ENCODE peak calls at places on chromosomes 6 and 20, in six cellular contexts. One of them, this sample, is unnamed.

GRCh38 chr6:108368431-108369030 is 73.7 kb downstream of the AFG1L start:
- DNase-seq in HCEC 1CT: no peak
- DNase-seq in GF-D8: no peak
- DNase-seq in AG08396: no peak
- DNase-seq in H54: no peak
- DNase-seq in T-helper 1 cell: no peak
- DNase-seq in this sample: no peak

GRCh38 chr20:45347936-45348809 is at the start of gene SDC4:
- DNase-seq in HCEC 1CT: peak
- DNase-seq in AG08396: peak
- DNase-seq in T-helper 1 cell: peak
- DNase-seq in GF-D8: no peak
- DNase-seq in H54: peak
- DNase-seq in this sample: peak

GRCh38 chr20:1702288-1702687 is 44.7 kb upstream of the SIRPG start:
- DNase-seq in GF-D8: peak
- DNase-seq in T-helper 1 cell: no peak
- DNase-seq in H54: no peak
- DNase-seq in AG08396: no peak
- DNase-seq in HCEC 1CT: no peak
- DNase-seq in this sample: peak

GRCh38 chr6:12010635-12011275 is 1.4 kb upstream of the HIVEP1 start:
- DNase-seq in HCEC 1CT: peak
- DNase-seq in H54: no peak
- DNase-seq in GF-D8: peak
- DNase-seq in AG08396: no peak
- DNase-seq in T-helper 1 cell: no peak
- DNase-seq in this sample: no peak

GRCh38 chr6:44004625-44005506 is 122.4 kb downstream of the MRPL14 start:
- DNase-seq in T-helper 1 cell: no peak
- DNase-seq in HCEC 1CT: peak
- DNase-seq in GF-D8: no peak
- DNase-seq in H54: peak
- DNase-seq in AG08396: peak
- DNase-seq in this sample: no peak

GRCh38 chr6:82878812-82879211 is 186.8 kb downstream of the UBE3D start:
- DNase-seq in HCEC 1CT: no peak
- DNase-seq in GF-D8: no peak
- DNase-seq in H54: no peak
- DNase-seq in AG08396: no peak
- DNase-seq in T-helper 1 cell: no peak
- DNase-seq in this sample: peak

GRCh38 chr6:37827603-37828265 is 8.2 kb downstream of the ZFAND3 start:
- DNase-seq in AG08396: no peak
- DNase-seq in GF-D8: no peak
- DNase-seq in HCEC 1CT: no peak
- DNase-seq in H54: no peak
- DNase-seq in T-helper 1 cell: no peak
- DNase-seq in this sample: no peak

GRCh38 chr20:62666736-62667529 is 24.6 kb downstream of the SLCO4A1 start:
- DNase-seq in GF-D8: no peak
- DNase-seq in AG08396: no peak
- DNase-seq in H54: no peak
- DNase-seq in T-helper 1 cell: no peak
- DNase-seq in HCEC 1CT: no peak
- DNase-seq in this sample: no peak

GRCh38 chr6:53487080-53487479 is 57.8 kb downstream of the GCLC start:
- DNase-seq in H54: no peak
- DNase-seq in AG08396: no peak
- DNase-seq in T-helper 1 cell: no peak
- DNase-seq in GF-D8: no peak
- DNase-seq in HCEC 1CT: no peak
- DNase-seq in this sample: no peak

GRCh38 chr6:23650676-23651075 is 475.3 kb upstream of the NRSN1 start:
- DNase-seq in GF-D8: no peak
- DNase-seq in T-helper 1 cell: no peak
- DNase-seq in H54: no peak
- DNase-seq in AG08396: no peak
- DNase-seq in HCEC 1CT: no peak
- DNase-seq in this sample: no peak

GRCh38 chr6:111411978-111412574 is 70.9 kb downstream of the REV3L start:
- DNase-seq in T-helper 1 cell: no peak
- DNase-seq in AG08396: no peak
- DNase-seq in HCEC 1CT: no peak
- DNase-seq in H54: no peak
- DNase-seq in GF-D8: no peak
- DNase-seq in this sample: no peak

GRCh38 chr6:136039185-136039584 is 187.7 kb downstream of the PDE7B start:
- DNase-seq in AG08396: no peak
- DNase-seq in H54: no peak
- DNase-seq in T-helper 1 cell: no peak
- DNase-seq in HCEC 1CT: no peak
- DNase-seq in GF-D8: no peak
- DNase-seq in this sample: no peak

GRCh38 chr6:43490523-43490939 is 13.2 kb downstream of the TJAP1 start:
- DNase-seq in HCEC 1CT: no peak
- DNase-seq in GF-D8: no peak
- DNase-seq in H54: no peak
- DNase-seq in T-helper 1 cell: no peak
- DNase-seq in AG08396: no peak
- DNase-seq in this sample: no peak

GRCh38 chr20:57211949-57212889 is 54.2 kb downstream of the BMP7 start:
- DNase-seq in HCEC 1CT: no peak
- DNase-seq in AG08396: peak
- DNase-seq in H54: peak
- DNase-seq in GF-D8: no peak
- DNase-seq in T-helper 1 cell: no peak
- DNase-seq in this sample: peak

GRCh38 chr6:88780714-88781389 is 182.6 kb downstream of the RNGTT start:
- DNase-seq in GF-D8: peak
- DNase-seq in HCEC 1CT: peak
- DNase-seq in T-helper 1 cell: no peak
- DNase-seq in AG08396: peak
- DNase-seq in H54: peak
- DNase-seq in this sample: peak

This sample was measured in fibroblast of lung.